ENCODE peak calls at places on chromosomes 1 and 21, in five cellular contexts. One of them, this sample, is unnamed.
A peak's percentile ranks its signal among the peaks of the same experiment; 100 is the strongest.

GRCh38 chr1:241639653-241640148 is 468 bp downstream of the CHML start:
- DNase-seq in tibial artery: peak; percentile 24
- DNase-seq in fibroblast of lung: peak; percentile 41
- DNase-seq in breast epithelium: no peak
- DNase-seq in body of pancreas: no peak
- DNase-seq in this sample: no peak

GRCh38 chr1:3465091-3465934 is 10.8 kb downstream of the ARHGEF16 start:
- DNase-seq in tibial artery: no peak
- DNase-seq in fibroblast of lung: no peak
- DNase-seq in body of pancreas: no peak
- DNase-seq in breast epithelium: no peak
- DNase-seq in this sample: no peak

GRCh38 chr1:10646347-10646861 is 150.0 kb downstream of the CASZ1 start:
- DNase-seq in breast epithelium: no peak
- DNase-seq in fibroblast of lung: peak; percentile 60
- DNase-seq in body of pancreas: no peak
- DNase-seq in tibial artery: no peak
- DNase-seq in this sample: no peak

GRCh38 chr1:168811213-168811612 is 82.2 kb upstream of the DPT start:
- DNase-seq in tibial artery: no peak
- DNase-seq in body of pancreas: no peak
- DNase-seq in breast epithelium: no peak
- DNase-seq in fibroblast of lung: no peak
- DNase-seq in this sample: no peak

GRCh38 chr21:44966135-44967081 is 26.6 kb downstream of the SLX9 start:
- DNase-seq in fibroblast of lung: no peak
- DNase-seq in body of pancreas: no peak
- DNase-seq in tibial artery: no peak
- DNase-seq in breast epithelium: no peak
- DNase-seq in this sample: no peak

GRCh38 chr1:174815036-174815435 is 184.7 kb upstream of the CACYBP start:
- DNase-seq in fibroblast of lung: peak; percentile 79
- DNase-seq in body of pancreas: no peak
- DNase-seq in tibial artery: no peak
- DNase-seq in breast epithelium: no peak
- DNase-seq in this sample: no peak

GRCh38 chr1:26915204-26915842 is 1.5 kb upstream of the NR0B2 start:
- DNase-seq in tibial artery: no peak
- DNase-seq in fibroblast of lung: no peak
- DNase-seq in breast epithelium: no peak
- DNase-seq in body of pancreas: peak; percentile 86
- DNase-seq in this sample: no peak

GRCh38 chr1:110634455-110635281 is 28.5 kb upstream of the KCNA2 start:
- DNase-seq in breast epithelium: peak; percentile 66
- DNase-seq in tibial artery: peak; percentile 60
- DNase-seq in body of pancreas: peak; percentile 83
- DNase-seq in fibroblast of lung: peak; percentile 38
- DNase-seq in this sample: peak; percentile 89

GRCh38 chr1:54400321-54400720 is 5.9 kb downstream of the SSBP3 start:
- DNase-seq in breast epithelium: no peak
- DNase-seq in fibroblast of lung: no peak
- DNase-seq in tibial artery: no peak
- DNase-seq in body of pancreas: no peak
- DNase-seq in this sample: no peak

GRCh38 chr1:74235153-74235552 is at the start of gene TNNI3K:
- DNase-seq in fibroblast of lung: no peak
- DNase-seq in tibial artery: no peak
- DNase-seq in body of pancreas: no peak
- DNase-seq in breast epithelium: no peak
- DNase-seq in this sample: no peak

GRCh38 chr1:162458206-162458605 is 39.4 kb upstream of the UHMK1 start:
- DNase-seq in body of pancreas: no peak
- DNase-seq in tibial artery: no peak
- DNase-seq in fibroblast of lung: peak; percentile 32
- DNase-seq in breast epithelium: no peak
- DNase-seq in this sample: no peak

GRCh38 chr1:21818661-21819060 is 6.6 kb downstream of the LDLRAD2 start:
- DNase-seq in fibroblast of lung: no peak
- DNase-seq in breast epithelium: no peak
- DNase-seq in tibial artery: no peak
- DNase-seq in body of pancreas: no peak
- DNase-seq in this sample: no peak

GRCh38 chr1:212498243-212498642 is 65.5 kb downstream of the NENF start:
- DNase-seq in body of pancreas: no peak
- DNase-seq in breast epithelium: no peak
- DNase-seq in tibial artery: no peak
- DNase-seq in fibroblast of lung: peak; percentile 96
- DNase-seq in this sample: peak; percentile 52

GRCh38 chr1:36329817-36330216 is 6.4 kb upstream of the EVA1B start:
- DNase-seq in tibial artery: no peak
- DNase-seq in body of pancreas: no peak
- DNase-seq in breast epithelium: no peak
- DNase-seq in fibroblast of lung: no peak
- DNase-seq in this sample: no peak

GRCh38 chr1:92831762-92832536 is at the start of gene RPL5:
- DNase-seq in breast epithelium: peak; percentile 95
- DNase-seq in fibroblast of lung: peak; percentile 94
- DNase-seq in tibial artery: peak; percentile 95
- DNase-seq in body of pancreas: peak; percentile 98
- DNase-seq in this sample: peak; percentile 96

GRCh38 chr21:45875881-45876280 is 105.7 kb upstream of the COL6A1 start:
- DNase-seq in fibroblast of lung: no peak
- DNase-seq in body of pancreas: no peak
- DNase-seq in tibial artery: no peak
- DNase-seq in breast epithelium: no peak
- DNase-seq in this sample: no peak

GRCh38 chr1:29234471-29234870 is 1.9 kb upstream of the PTPRU start:
- DNase-seq in tibial artery: no peak
- DNase-seq in breast epithelium: no peak
- DNase-seq in fibroblast of lung: no peak
- DNase-seq in body of pancreas: no peak
- DNase-seq in this sample: no peak

GRCh38 chr1:212457740-212458338 is 25.1 kb downstream of the NENF start:
- DNase-seq in body of pancreas: peak; percentile 35
- DNase-seq in breast epithelium: no peak
- DNase-seq in tibial artery: no peak
- DNase-seq in fibroblast of lung: peak; percentile 21
- DNase-seq in this sample: no peak

GRCh38 chr1:154386643-154387352 is 18.3 kb upstream of the IL6R start:
- DNase-seq in breast epithelium: no peak
- DNase-seq in tibial artery: no peak
- DNase-seq in fibroblast of lung: no peak
- DNase-seq in body of pancreas: no peak
- DNase-seq in this sample: no peak

GRCh38 chr1:212212343-212212742 is 72.9 kb upstream of the PPP2R5A start:
- DNase-seq in fibroblast of lung: no peak
- DNase-seq in breast epithelium: no peak
- DNase-seq in tibial artery: no peak
- DNase-seq in body of pancreas: no peak
- DNase-seq in this sample: no peak

GRCh38 chr1:11187458-11187857 is 1.7 kb upstream of the ANGPTL7 start:
- DNase-seq in body of pancreas: no peak
- DNase-seq in tibial artery: no peak
- DNase-seq in fibroblast of lung: no peak
- DNase-seq in breast epithelium: no peak
- DNase-seq in this sample: no peak

GRCh38 chr21:43925609-43926008 is 60.6 kb downstream of the AGPAT3 start:
- DNase-seq in tibial artery: no peak
- DNase-seq in fibroblast of lung: no peak
- DNase-seq in body of pancreas: no peak
- DNase-seq in breast epithelium: peak; percentile 50
- DNase-seq in this sample: no peak

GRCh38 chr1:52574594-52574993 is 21.7 kb upstream of the TUT4 start:
- DNase-seq in body of pancreas: no peak
- DNase-seq in breast epithelium: no peak
- DNase-seq in tibial artery: no peak
- DNase-seq in fibroblast of lung: peak; percentile 99
- DNase-seq in this sample: no peak
- TF ChIP-seq CTCF in body of pancreas: no peak
- TF ChIP-seq CTCF in breast epithelium: no peak
- TF ChIP-seq CTCF in tibial artery: no peak
- TF ChIP-seq CTCF in fibroblast of lung: no peak
- TF ChIP-seq CTCF in this sample: no peak

GRCh38 chr1:15834406-15835204 is 12.9 kb upstream of the SPEN start:
- DNase-seq in fibroblast of lung: peak; percentile 93
- DNase-seq in body of pancreas: peak; percentile 86
- DNase-seq in tibial artery: peak; percentile 75
- DNase-seq in breast epithelium: peak; percentile 83
- DNase-seq in this sample: no peak

GRCh38 chr1:15835741-15836510 is 11.6 kb upstream of the SPEN start:
- DNase-seq in breast epithelium: peak; percentile 99
- DNase-seq in tibial artery: peak; percentile 100
- DNase-seq in body of pancreas: peak; percentile 100
- DNase-seq in fibroblast of lung: peak; percentile 98
- DNase-seq in this sample: peak; percentile 99

GRCh38 chr1:15836772-15837669 is 10.5 kb upstream of the SPEN start:
- DNase-seq in fibroblast of lung: no peak
- DNase-seq in body of pancreas: no peak
- DNase-seq in tibial artery: no peak
- DNase-seq in breast epithelium: no peak
- DNase-seq in this sample: no peak

GRCh38 chr1:15833842-15834405 is 13.6 kb upstream of the SPEN start:
- DNase-seq in breast epithelium: no peak
- DNase-seq in body of pancreas: no peak
- DNase-seq in fibroblast of lung: no peak
- DNase-seq in tibial artery: no peak
- DNase-seq in this sample: no peak

DNA sequence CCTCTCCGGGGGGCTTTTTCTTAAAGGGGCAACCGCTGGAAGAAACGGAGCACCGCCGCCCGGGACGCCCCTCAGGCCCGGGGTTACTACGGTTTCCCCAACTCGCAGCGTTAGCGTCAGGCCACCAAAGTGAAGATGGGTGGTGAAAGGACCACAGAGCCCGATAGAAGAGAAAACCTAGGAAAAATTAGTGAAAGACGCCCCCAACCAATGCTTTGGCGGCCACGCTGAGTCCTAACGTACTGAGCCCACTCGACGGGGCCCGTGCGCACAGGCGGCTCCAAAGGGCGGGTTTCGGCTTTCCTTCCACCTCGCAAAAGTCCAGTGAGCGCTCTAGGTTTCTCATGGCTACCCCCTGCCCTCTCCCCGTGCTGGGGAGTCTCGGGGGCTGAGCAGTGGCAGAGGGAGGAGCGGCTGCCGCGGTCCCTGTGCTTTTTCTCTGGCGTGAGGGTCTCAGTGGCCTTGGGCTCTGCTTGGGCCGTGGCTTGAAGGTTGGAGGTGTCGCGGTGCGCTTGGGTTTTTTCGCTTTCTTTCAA is 12.2 kb upstream of the SPEN start:
- DNase-seq in breast epithelium: no peak
- DNase-seq in tibial artery: no peak
- DNase-seq in body of pancreas: no peak
- DNase-seq in fibroblast of lung: no peak
- DNase-seq in this sample: no peak
- H3K4me1 ChIP-seq in breast epithelium: no peaks in the 10 kb centered on the region
- H3K4me1 ChIP-seq in tibial artery: peaks cover 20% of the 10 kb centered on the region
- H3K4me1 ChIP-seq in body of pancreas: peaks cover 16% of the 10 kb centered on the region
- H3K4me1 ChIP-seq in fibroblast of lung: no peaks in the 10 kb centered on the region
- H3K4me1 ChIP-seq in this sample: peaks cover 43% of the 10 kb centered on the region

GRCh38 chr1:195345149-195345548 is 1263.1 kb downstream of the KCNT2 start:
- DNase-seq in breast epithelium: no peak
- DNase-seq in tibial artery: no peak
- DNase-seq in fibroblast of lung: no peak
- DNase-seq in body of pancreas: no peak
- DNase-seq in this sample: no peak
- TF ChIP-seq CTCF in breast epithelium: no peak
- TF ChIP-seq CTCF in tibial artery: no peak
- TF ChIP-seq CTCF in fibroblast of lung: no peak
- TF ChIP-seq CTCF in body of pancreas: no peak
- TF ChIP-seq CTCF in this sample: no peak

DNA sequence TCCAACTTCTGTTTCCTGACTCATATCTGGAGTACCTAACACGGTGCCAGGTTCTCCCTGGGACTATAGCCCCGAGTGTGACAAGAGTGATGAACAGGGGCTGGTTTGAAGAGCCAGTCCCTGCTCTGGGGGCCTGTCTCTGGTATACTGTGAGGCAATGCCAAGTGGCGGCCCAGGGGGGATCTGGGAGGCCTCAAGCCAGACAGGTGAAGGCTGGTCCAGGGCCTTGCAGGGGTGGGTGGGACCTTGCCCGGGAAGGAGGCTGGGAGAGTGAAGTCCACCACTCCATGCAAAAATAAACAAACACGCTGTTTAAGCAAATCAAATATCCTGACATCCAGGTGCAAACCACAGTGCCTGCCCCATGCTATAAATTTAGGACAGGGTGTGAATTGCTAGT is 6.8 kb upstream of the PLXNA2 start:
- DNase-seq in body of pancreas: no peak
- DNase-seq in tibial artery: no peak
- DNase-seq in fibroblast of lung: no peak
- DNase-seq in breast epithelium: no peak
- DNase-seq in this sample: no peak
- H3K4me1 ChIP-seq in body of pancreas: peaks cover 8% of the 10 kb centered on the region
- H3K4me1 ChIP-seq in tibial artery: peaks cover 33% of the 10 kb centered on the region
- H3K4me1 ChIP-seq in fibroblast of lung: no peaks in the 10 kb centered on the region
- H3K4me1 ChIP-seq in breast epithelium: no peaks in the 10 kb centered on the region
- H3K4me1 ChIP-seq in this sample: no peaks in the 10 kb centered on the region

DNA sequence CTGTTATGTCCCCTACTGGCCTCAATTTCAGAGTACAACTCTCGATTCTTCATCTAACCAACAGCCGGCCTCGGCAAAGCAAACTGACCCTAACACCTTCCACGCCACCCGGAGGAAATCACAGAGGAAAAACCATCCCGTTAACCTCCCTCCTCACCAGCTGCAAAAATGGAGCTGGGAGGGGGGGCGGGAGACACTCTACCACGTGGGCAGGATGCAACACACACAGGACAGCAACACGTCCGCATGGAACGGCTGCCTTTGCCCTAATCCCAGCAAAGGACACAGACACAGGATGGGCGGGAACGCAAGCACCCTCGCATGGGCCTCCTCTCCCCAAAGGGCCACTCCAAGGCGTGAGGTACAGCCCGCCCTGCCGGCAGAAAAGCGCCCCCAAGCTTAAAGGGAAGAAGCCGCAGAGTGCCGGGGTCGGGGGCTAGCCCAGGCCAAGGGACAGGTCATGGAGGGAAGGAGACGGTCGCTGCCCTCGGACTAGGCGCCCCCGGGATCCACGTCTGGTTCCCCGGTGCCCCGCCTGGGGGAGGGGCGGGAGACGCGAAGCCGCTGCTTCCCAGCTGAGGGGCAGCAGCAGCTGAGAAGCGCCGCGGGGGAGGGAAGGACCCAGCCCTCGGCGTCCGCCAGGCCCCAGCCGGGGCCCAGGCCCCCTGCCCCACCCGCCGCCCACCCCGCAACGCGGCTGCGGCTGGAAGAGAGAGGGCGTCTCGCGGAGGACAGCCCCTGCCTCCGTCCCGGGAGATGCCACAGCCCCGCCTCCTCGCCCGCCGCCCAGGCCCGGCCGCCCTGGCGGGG is 590 bp downstream of the FOXJ3 start:
- DNase-seq in body of pancreas: peak; percentile 51
- DNase-seq in breast epithelium: peak; percentile 42
- DNase-seq in fibroblast of lung: peak; percentile 45
- DNase-seq in tibial artery: peak; percentile 34
- DNase-seq in this sample: no peak
- TF ChIP-seq CTCF in body of pancreas: no peak
- TF ChIP-seq CTCF in breast epithelium: no peak
- TF ChIP-seq CTCF in fibroblast of lung: no peak
- TF ChIP-seq CTCF in tibial artery: no peak
- TF ChIP-seq CTCF in this sample: no peak

This sample was measured in vagina.